ENCODE peak calls at places on chromosomes 11 and 22, in six cellular contexts. A, S, Z, D, K and H are unnamed samples.

GRCh38 chr11:60905551-60906113 is 753 bp downstream of the PRPF19 start:
- DNase-seq in S (peak; percentile 58), Z (no peak), D (peak; percentile 62), K (peak; percentile 53), A (peak; percentile 39), H (no peak)

GRCh38 chr11:117345039-117345438 is 17.4 kb downstream of the CEP164 start:
- DNase-seq in K (no peak), S (no peak), D (peak; percentile 10), A (no peak), Z (no peak), H (no peak)

GRCh38 chr11:83971063-83971462 is 684.9 kb upstream of the CCDC90B start:
- DNase-seq in D (peak; percentile 2), Z (no peak), S (no peak), A (no peak), K (no peak), H (no peak)

GRCh38 chr11:10575346-10575745 is 6.9 kb upstream of the LYVE1 start:
- DNase-seq in A (no peak), K (no peak), S (no peak), D (no peak), Z (no peak), H (no peak)

GRCh38 chr22:44616882-44617655 is 84.9 kb upstream of the PRR5 start:
- DNase-seq in S (no peak), K (no peak), Z (no peak), A (no peak), D (no peak), H (peak; percentile 40)

GRCh38 chr11:28566643-28567042 is 458.5 kb downstream of the METTL15 start:
- DNase-seq in A (peak; percentile 4), K (peak; percentile 91), D (peak; percentile 98), S (peak; percentile 72), Z (peak; percentile 95), H (peak; percentile 85)

GRCh38 chr11:110318638-110319404 is 22.4 kb upstream of the RDX start:
- DNase-seq in S (no peak), D (no peak), K (no peak), Z (no peak), A (no peak), H (no peak)

GRCh38 chr11:115760528-115760837 is 256.3 kb upstream of the CADM1 start:
- DNase-seq in D (no peak), A (no peak), S (peak; percentile 65), Z (no peak), K (no peak), H (no peak)

DNA sequence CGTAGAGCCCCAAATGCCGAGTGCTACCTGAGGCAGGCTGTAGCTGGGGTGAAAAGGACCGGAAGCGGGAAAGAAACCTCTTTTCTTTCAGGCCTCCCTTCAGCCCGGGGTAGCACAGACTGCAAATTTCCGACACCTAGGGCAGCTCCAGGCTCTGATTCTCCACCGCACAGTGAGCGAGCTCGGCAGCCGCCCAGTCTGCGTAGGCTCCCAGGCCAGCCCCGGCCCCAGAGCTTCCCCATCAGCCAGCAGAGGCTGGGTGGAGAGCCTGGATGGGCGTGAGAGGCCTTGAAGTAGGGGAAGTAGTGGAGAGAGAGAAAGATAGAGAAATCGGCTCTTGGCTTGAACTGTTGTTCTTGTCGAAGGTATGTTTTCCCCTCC is 9.3 kb upstream of the PAX6 start:
- DNase-seq in Z (no peak), S (no peak), K (no peak), D (no peak), A (no peak), H (no peak)
- H3K4me3 ChIP-seq in Z (no peak overlapping the region), S (no peak overlapping the region), K (no peak overlapping the region), D (no peak overlapping the region), A (no peak overlapping the region), H (no peak overlapping the region)

DNA sequence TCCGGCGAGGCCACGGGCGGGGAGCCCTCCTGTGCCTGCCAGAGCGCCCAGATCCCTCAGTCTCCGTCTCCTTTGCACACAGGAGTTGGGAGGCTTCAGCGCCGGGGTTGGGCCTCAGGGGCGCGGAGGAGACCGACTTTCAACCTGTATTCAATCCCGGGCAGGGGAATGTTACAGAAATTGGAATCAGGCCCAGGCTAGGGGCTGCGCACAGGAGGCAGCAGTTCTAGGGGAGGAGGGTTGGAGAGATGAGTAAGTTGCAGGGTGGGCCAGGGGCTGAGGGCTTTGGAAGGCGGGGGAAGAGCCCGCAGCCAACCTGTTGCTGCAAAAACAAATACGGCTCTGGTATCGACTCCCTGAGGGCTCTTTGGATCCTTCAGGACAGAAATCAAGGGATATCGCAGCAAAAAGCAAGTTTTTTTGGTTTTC is 651 bp upstream of the KCNA4 start:
- DNase-seq in S (no peak), A (no peak), D (no peak), K (peak; percentile 19), Z (no peak), H (no peak)
- H3K4me3 ChIP-seq in S (no peak overlapping the region), A (no peak overlapping the region), D (no peak overlapping the region), K (peak overlapping the region; percentile 8), Z (peak overlapping the region; percentile 39), H (peak overlapping the region; percentile 35)

GRCh38 chr11:836700-837099 is 3.9 kb downstream of the CD151 start:
- DNase-seq in A (no peak), Z (no peak), S (no peak), D (no peak), K (no peak), H (no peak)
- H3K4me3 ChIP-seq in A (no peak overlapping the region), Z (no peak overlapping the region), S (no peak overlapping the region), D (no peak overlapping the region), K (no peak overlapping the region), H (no peak overlapping the region)

GRCh38 chr22:16608931-16609330 is 16.3 kb upstream of the CCT8L2 start:
- DNase-seq in S (no peak), Z (no peak), A (no peak), D (peak; percentile 7), K (no peak), H (no peak)

DNA sequence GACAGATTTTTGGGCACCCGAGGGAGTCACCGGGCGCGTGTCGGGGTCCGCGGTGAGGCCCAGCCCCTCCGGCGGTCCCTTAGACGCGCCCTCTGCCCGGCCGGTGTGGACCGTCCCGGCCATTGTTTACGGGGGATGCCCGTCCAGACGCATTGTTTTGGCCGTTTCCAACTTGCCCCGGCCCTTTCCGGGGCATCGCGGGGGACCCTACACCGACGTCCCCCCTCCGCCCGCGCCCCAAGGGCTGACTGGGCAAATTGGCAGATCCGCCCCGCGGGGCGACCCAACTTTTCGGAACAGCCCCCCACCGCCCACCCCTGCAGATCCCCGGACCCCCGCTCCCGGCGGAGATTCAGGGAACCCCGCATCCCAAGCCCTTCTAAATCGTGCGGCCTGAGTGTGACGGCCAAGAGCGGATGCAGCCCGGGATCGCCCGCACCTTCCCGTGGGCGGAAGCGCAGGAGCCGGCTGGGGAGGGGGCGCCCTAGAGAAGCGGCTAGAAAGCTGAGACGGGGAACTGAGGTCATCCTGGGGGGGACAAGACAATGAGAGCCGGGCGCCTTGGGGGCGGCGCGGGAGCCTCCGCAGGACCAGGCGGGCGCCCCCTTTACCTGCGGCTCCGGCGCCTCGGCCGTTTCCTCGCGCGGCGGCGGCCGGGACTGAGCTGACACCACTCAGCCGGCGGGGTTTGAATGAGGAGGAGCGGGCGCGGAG is 17.1 kb upstream of the CCT8L2 start:
- DNase-seq in A (no peak), Z (no peak), K (no peak), D (no peak), S (no peak), H (no peak)
- H3K4me3 ChIP-seq in A (peak overlapping the region; percentile 20), Z (no peak overlapping the region), K (no peak overlapping the region), D (peak overlapping the region; percentile 56), S (peak overlapping the region; percentile 31), H (peak overlapping the region; percentile 41)

GRCh38 chr11:69817265-69818236 is 1.7 kb downstream of the FGF3 start:
- DNase-seq in K (no peak), D (no peak), S (no peak), A (no peak), Z (no peak), H (no peak)
- H3K4me3 ChIP-seq in K (no peak overlapping the region), D (no peak overlapping the region), S (no peak overlapping the region), A (no peak overlapping the region), Z (no peak overlapping the region), H (no peak overlapping the region)